ENCODE peak calls at places on chromosomes 11 and 22, in five cellular contexts. A is NB4; R is stimulated activated CD8-positive, alpha-beta memory T cell treated with anti-CD3 and anti-CD28 coated beads, Interleukin-4, amount 100 ng/mL, for 48 hours; T is caudate nucleus; Q is substantia nigra. I is an unnamed sample.

GRCh38 chr22:40204331-40205116 is 26.8 kb downstream of the TNRC6B start:
- DNase-seq in A (no peak), R (no peak), T (no peak), Q (no peak), I (no peak)

GRCh38 chr11:65616575-65617001 is 1.0 kb downstream of the PCNX3 start:
- DNase-seq in A (no peak), R (peak; percentile 41), T (no peak), Q (no peak), I (no peak)

GRCh38 chr11:70790671-70791300 is 392.5 kb downstream of the CTTN start:
- DNase-seq in A (no peak), R (no peak), T (no peak), Q (no peak), I (no peak)

GRCh38 chr11:1744137-1744878 is 6.1 kb downstream of the IFITM10 start:
- DNase-seq in A (no peak), R (no peak), T (no peak), Q (peak; percentile 71), I (peak; percentile 37)

GRCh38 chr22:26054846-26055245 is 114.4 kb upstream of the SEZ6L start:
- DNase-seq in A (no peak), R (no peak), T (no peak), Q (no peak), I (no peak)

GRCh38 chr22:37930270-37930951 is 23.0 kb downstream of the C22orf23 start:
- DNase-seq in A (peak; percentile 42), R (no peak), T (no peak), Q (no peak), I (no peak)

GRCh38 chr11:2808850-2809847 is 76.4 kb downstream of the CDKN1C start:
- DNase-seq in A (peak; percentile 24), R (peak; percentile 39), T (no peak), Q (no peak), I (no peak)

GRCh38 chr11:96748639-96749370 is 359.0 kb downstream of the JRKL start:
- DNase-seq in A (no peak), R (no peak), T (no peak), Q (no peak), I (no peak)

GRCh38 chr11:15955595-15955994 is 400.8 kb downstream of the SOX6 start:
- DNase-seq in A (no peak), R (no peak), T (no peak), Q (no peak), I (no peak)

GRCh38 chr11:66371627-66372415 is at the start of gene SLC29A2:
- DNase-seq in A (peak; percentile 94), R (peak; percentile 86), T (peak; percentile 15), Q (no peak), I (no peak)

GRCh38 chr22:47176573-47177333 is 414.3 kb downstream of the TBC1D22A start:
- DNase-seq in A (no peak), R (no peak), T (no peak), Q (no peak), I (no peak)

GRCh38 chr11:118438314-118438931 is 2.1 kb downstream of the KMT2A start:
- DNase-seq in A (peak; percentile 67), R (peak; percentile 58), T (peak; percentile 47), Q (no peak), I (peak; percentile 26)

GRCh38 chr22:40345801-40346177 is 511 bp upstream of the ADSL start:
- DNase-seq in A (peak; percentile 78), R (peak; percentile 71), T (no peak), Q (no peak), I (no peak)

GRCh38 chr11:1873048-1873812 is 18.5 kb downstream of the PRR33 start:
- DNase-seq in A (no peak), R (no peak), T (no peak), Q (no peak), I (no peak)

GRCh38 chr11:117010808-117011540 is 87.3 kb downstream of the SIK3 start:
- DNase-seq in A (peak; percentile 86), R (no peak), T (no peak), Q (no peak), I (no peak)

GRCh38 chr11:35349897-35350296 is 69.5 kb downstream of the SLC1A2 start:
- DNase-seq in A (no peak), R (no peak), T (no peak), Q (no peak), I (no peak)

GRCh38 chr22:38504731-38505594 is 1.1 kb downstream of the DDX17 start:
- DNase-seq in A (peak; percentile 72), R (peak; percentile 74), T (no peak), Q (no peak), I (no peak)

GRCh38 chr11:25769287-25769686 is 562.6 kb upstream of the ANO3 start:
- DNase-seq in A (no peak), R (no peak), T (no peak), Q (no peak), I (no peak)

GRCh38 chr11:10375280-10376048 is 70.6 kb downstream of the ADM start:
- DNase-seq in A (no peak), R (no peak), T (no peak), Q (no peak), I (no peak)

GRCh38 chr11:94740083-94740974 is 27.8 kb upstream of the AMOTL1 start:
- DNase-seq in A (peak; percentile 23), R (peak; percentile 24), T (peak; percentile 32), Q (no peak), I (no peak)

GRCh38 chr11:66886671-66887221 is 29.9 kb downstream of the LRFN4 start:
- DNase-seq in A (no peak), R (no peak), T (no peak), Q (no peak), I (no peak)

GRCh38 chr11:18461909-18462308 is 6.3 kb downstream of the LDHAL6A start:
- DNase-seq in A (no peak), R (no peak), T (no peak), Q (no peak), I (no peak)

GRCh38 chr11:83523676-83524075 is 237.5 kb upstream of the CCDC90B start:
- DNase-seq in A (no peak), R (no peak), T (no peak), Q (no peak), I (no peak)

GRCh38 chr11:76634934-76635333 is 35.6 kb downstream of the LRRC32 start:
- DNase-seq in A (no peak), R (peak; percentile 9), T (no peak), Q (no peak), I (no peak)

GRCh38 chr11:13238879-13239514 is 38.6 kb upstream of the BMAL1 start:
- DNase-seq in A (peak; percentile 57), R (peak; percentile 62), T (no peak), Q (peak; percentile 7), I (no peak)

GRCh38 chr11:80109031-80109430 is 668.2 kb upstream of the TENM4 start:
- DNase-seq in A (no peak), R (no peak), T (no peak), Q (no peak), I (no peak)

I was measured in amygdala.